ENCODE peak calls at places on chromosomes 12 and 14, in ten cellular contexts. Q, J, X, F, H, A, Y, T, R and U are unnamed samples.
A peak's percentile ranks its signal among the peaks of the same experiment; 100 is the strongest.

GRCh38 chr14:23828611-23829010 is 125.0 kb upstream of the DHRS4 start:
- DNase-seq in Q (no peak), R (no peak), F (no peak), Y (no peak), H (no peak), A (no peak), J (no peak), X (no peak), T (no peak), U (no peak)

GRCh38 chr12:65857875-65858274 is 33.6 kb downstream of the HMGA2 start:
- DNase-seq in Y (no peak), T (no peak), X (no peak), J (no peak), H (no peak), F (no peak), Q (no peak), A (no peak), R (no peak), U (no peak)

GRCh38 chr12:25280082-25280481 is 29.4 kb upstream of the KRAS start:
- DNase-seq in X (no peak), J (no peak), F (no peak), T (no peak), R (no peak), Y (no peak), A (no peak), Q (no peak), H (no peak), U (no peak)

GRCh38 chr14:72500234-72500838 is 393.6 kb downstream of the DPF3 start:
- DNase-seq in F (no peak), A (no peak), X (no peak), J (no peak), Q (no peak), T (no peak), R (no peak), Y (no peak), H (peak; percentile 25), U (peak; percentile 53)

GRCh38 chr12:42213023-42213422 is 25.0 kb downstream of the YAF2 start:
- DNase-seq in X (no peak), Y (no peak), J (no peak), F (no peak), T (no peak), A (no peak), H (peak; percentile 4), R (no peak), Q (no peak), U (no peak)

GRCh38 chr14:72565200-72565599 is 328.7 kb downstream of the DPF3 start:
- DNase-seq in A (no peak), Q (no peak), R (no peak), F (no peak), X (peak; percentile 25), J (no peak), Y (no peak), T (no peak), H (no peak), U (peak; percentile 41)

GRCh38 chr14:92135269-92135668 is 13.5 kb downstream of the CPSF2 start:
- DNase-seq in Q (peak; percentile 67), J (no peak), R (no peak), H (peak; percentile 64), A (no peak), X (no peak), F (no peak), Y (no peak), T (no peak), U (peak; percentile 70)

GRCh38 chr12:54286042-54286931 is 5.8 kb downstream of the HNRNPA1 start:
- DNase-seq in R (peak; percentile 75), F (no peak), J (no peak), H (peak; percentile 16), X (no peak), A (no peak), Q (no peak), Y (no peak), T (no peak), U (no peak)

GRCh38 chr12:51798507-51798906 is 50.0 kb downstream of the FIGNL2 start:
- DNase-seq in X (no peak), Y (no peak), T (no peak), H (no peak), A (no peak), J (no peak), Q (no peak), F (no peak), R (no peak), U (peak; percentile 35)

GRCh38 chr14:22554706-22555572 is 34.1 kb downstream of the DAD1 start:
- DNase-seq in T (no peak), Y (no peak), A (no peak), F (no peak), X (no peak), H (no peak), J (no peak), R (no peak), Q (no peak), U (no peak)

GRCh38 chr14:22555573-22556011 is 33.4 kb downstream of the DAD1 start:
- DNase-seq in X (no peak), R (no peak), J (no peak), T (no peak), A (no peak), H (no peak), Y (no peak), Q (no peak), F (no peak), U (peak; percentile 19)

GRCh38 chr14:22556990-22557623 is 31.9 kb downstream of the DAD1 start:
- DNase-seq in H (peak; percentile 75), J (peak; percentile 90), Y (peak; percentile 88), A (peak; percentile 84), X (no peak), F (peak; percentile 79), T (peak; percentile 74), R (peak; percentile 95), Q (peak; percentile 82), U (peak; percentile 79)

GRCh38 chr14:22557846-22558220 is 31.2 kb downstream of the DAD1 start:
- DNase-seq in Y (no peak), J (no peak), H (no peak), F (no peak), T (no peak), X (no peak), Q (no peak), R (no peak), A (no peak), U (no peak)

DNA sequence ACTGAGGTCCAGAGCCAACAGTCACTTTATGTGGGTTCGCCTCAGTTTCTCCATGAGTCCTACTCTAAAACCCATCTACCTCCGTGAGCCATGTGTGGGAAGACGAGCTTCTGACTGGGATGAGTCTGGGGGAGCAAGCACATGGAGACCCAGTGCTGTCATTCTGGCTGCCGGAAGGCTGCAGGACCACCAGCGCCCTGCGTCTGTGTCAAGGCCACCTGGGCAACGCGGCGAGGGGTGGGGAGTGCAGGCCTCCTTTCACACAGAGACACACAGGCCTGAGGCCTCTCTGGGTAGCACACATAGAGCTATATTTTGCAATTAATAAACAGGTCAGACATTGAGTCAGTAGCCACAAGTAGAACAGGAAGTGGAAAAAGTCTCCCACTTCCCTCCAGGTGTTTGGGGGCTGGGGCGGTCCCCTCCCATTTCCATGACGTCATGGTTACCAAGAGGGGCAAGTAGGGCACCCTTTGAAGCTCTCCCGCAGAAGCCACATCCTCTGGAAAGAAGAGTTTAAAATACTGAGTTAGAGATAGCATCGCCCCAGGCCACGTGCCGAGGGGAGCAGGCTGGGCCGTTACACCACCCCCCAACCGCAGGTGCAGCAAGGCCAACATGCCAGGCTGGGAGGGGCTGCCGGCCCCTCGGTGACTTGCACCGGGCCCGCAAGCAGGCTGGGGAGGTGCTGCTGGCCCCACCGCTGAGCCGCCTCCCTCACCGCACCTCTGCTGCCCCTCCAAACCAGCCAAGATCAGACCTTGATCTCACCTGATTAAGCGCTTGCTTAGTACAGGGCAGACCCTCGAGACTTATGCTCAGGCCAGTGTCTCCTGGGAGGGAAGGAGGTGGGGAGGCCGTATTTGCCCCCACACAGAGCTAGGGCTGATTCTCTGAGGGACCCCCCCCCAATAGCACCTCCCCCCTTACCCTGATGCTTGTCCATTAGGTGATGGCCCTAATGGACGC is 32.7 kb downstream of the DAD1 start:
- DNase-seq in J (peak; percentile 80), H (no peak), R (no peak), F (peak; percentile 93), T (no peak), X (no peak), Y (peak; percentile 78), A (peak; percentile 62), Q (peak; percentile 50), U (peak; percentile 61)
- H3K4me3 ChIP-seq in J (peak overlapping the region; percentile 43), H (no peak overlapping the region), R (no peak overlapping the region), F (peak overlapping the region; percentile 60), T (no peak overlapping the region), X (no peak overlapping the region), Y (no peak overlapping the region), A (no peak overlapping the region), Q (no peak overlapping the region), U (peak overlapping the region; percentile 67)

GRCh38 chr14:100677925-100678765 is 48.5 kb upstream of the DLK1 start:
- DNase-seq in T (no peak), Y (no peak), H (peak; percentile 80), X (peak; percentile 63), Q (peak; percentile 89), F (no peak), R (peak; percentile 66), A (no peak), J (no peak), U (no peak)

GRCh38 chr14:100679707-100680438 is 46.8 kb upstream of the DLK1 start:
- DNase-seq in R (no peak), T (no peak), J (no peak), Y (peak; percentile 60), X (peak; percentile 75), Q (peak; percentile 75), F (no peak), A (peak; percentile 39), H (peak; percentile 62), U (peak; percentile 78)

GRCh38 chr14:100677152-100677924 is 49.4 kb upstream of the DLK1 start:
- DNase-seq in T (no peak), R (no peak), J (no peak), Y (no peak), A (no peak), X (no peak), Q (peak; percentile 67), H (peak; percentile 20), F (no peak), U (no peak)

GRCh38 chr14:100680439-100681051 is 46.1 kb upstream of the DLK1 start:
- DNase-seq in Q (peak; percentile 29), X (no peak), A (no peak), T (no peak), R (no peak), F (no peak), J (no peak), H (no peak), Y (no peak), U (no peak)

GRCh38 chr14:100679170-100679569 is 47.5 kb upstream of the DLK1 start:
- DNase-seq in T (no peak), F (no peak), A (no peak), Q (no peak), H (no peak), R (no peak), X (no peak), Y (no peak), J (no peak), U (no peak)
- H3K4me3 ChIP-seq in T (no peak overlapping the region), F (no peak overlapping the region), A (no peak overlapping the region), Q (no peak overlapping the region), H (no peak overlapping the region), R (no peak overlapping the region), X (no peak overlapping the region), Y (no peak overlapping the region), J (no peak overlapping the region), U (no peak overlapping the region)

GRCh38 chr12:71838231-71838630 is 1.3 kb upstream of the TBC1D15 start:
- DNase-seq in X (no peak), J (no peak), R (no peak), A (no peak), H (no peak), Q (no peak), T (no peak), Y (no peak), F (no peak), U (no peak)
- H3K4me3 ChIP-seq in X (no peak overlapping the region), J (no peak overlapping the region), R (no peak overlapping the region), A (no peak overlapping the region), H (no peak overlapping the region), Q (no peak overlapping the region), T (no peak overlapping the region), Y (no peak overlapping the region), F (no peak overlapping the region), U (no peak overlapping the region)

GRCh38 chr12:108597559-108598471 is at the start of gene TMEM119:
- DNase-seq in X (no peak), Y (no peak), F (no peak), Q (peak; percentile 70), H (peak; percentile 77), J (no peak), R (no peak), T (no peak), A (peak; percentile 35), U (peak; percentile 66)
- H3K4me3 ChIP-seq in X (peak within 1 kb of the TSS; percentile 60), Y (peak within 1 kb of the TSS; percentile 30), F (no peak within 1 kb of the TSS), Q (no peak within 1 kb of the TSS), H (peak within 1 kb of the TSS; percentile 93), J (peak within 1 kb of the TSS; percentile 44), R (no peak within 1 kb of the TSS), T (no peak within 1 kb of the TSS), A (peak within 1 kb of the TSS; percentile 18), U (peak within 1 kb of the TSS; percentile 71)